ENCODE peak calls at places on chromosomes 1 and 21, in six cellular contexts. One of them, this sample, is unnamed.

GRCh38 chr1:227888404-227889046 is 59.2 kb downstream of the WNT9A start:
- DNase-seq in activated T-cell treated with anti-CD3 and anti-CD28 coated beads, Interleukin-2, amount 50 U/mL, for 72 hours: no peak
- DNase-seq in T-cell: no peak
- DNase-seq in AG10803: no peak
- DNase-seq in T-helper 17 cell: no peak
- DNase-seq in lower lobe of right lung: peak; percentile 51
- DNase-seq in this sample: no peak

GRCh38 chr21:29511076-29511475 is 212.4 kb downstream of the BACH1 start:
- DNase-seq in lower lobe of right lung: no peak
- DNase-seq in T-cell: no peak
- DNase-seq in activated T-cell treated with anti-CD3 and anti-CD28 coated beads, Interleukin-2, amount 50 U/mL, for 72 hours: no peak
- DNase-seq in AG10803: peak; percentile 67
- DNase-seq in T-helper 17 cell: no peak
- DNase-seq in this sample: peak; percentile 45

GRCh38 chr1:208219659-208220282 is 24.4 kb downstream of the PLXNA2 start:
- DNase-seq in T-cell: no peak
- DNase-seq in T-helper 17 cell: no peak
- DNase-seq in activated T-cell treated with anti-CD3 and anti-CD28 coated beads, Interleukin-2, amount 50 U/mL, for 72 hours: no peak
- DNase-seq in lower lobe of right lung: peak; percentile 71
- DNase-seq in AG10803: peak; percentile 75
- DNase-seq in this sample: no peak

GRCh38 chr1:245292571-245292970 is 137.8 kb downstream of the KIF26B start:
- DNase-seq in T-cell: no peak
- DNase-seq in AG10803: no peak
- DNase-seq in lower lobe of right lung: no peak
- DNase-seq in activated T-cell treated with anti-CD3 and anti-CD28 coated beads, Interleukin-2, amount 50 U/mL, for 72 hours: no peak
- DNase-seq in T-helper 17 cell: no peak
- DNase-seq in this sample: no peak

GRCh38 chr1:213564215-213564659 is 423.5 kb upstream of the PROX1 start:
- DNase-seq in T-cell: no peak
- DNase-seq in T-helper 17 cell: no peak
- DNase-seq in lower lobe of right lung: no peak
- DNase-seq in activated T-cell treated with anti-CD3 and anti-CD28 coated beads, Interleukin-2, amount 50 U/mL, for 72 hours: no peak
- DNase-seq in AG10803: no peak
- DNase-seq in this sample: no peak

GRCh38 chr1:20588634-20589225 is at the start of gene CDA:
- DNase-seq in AG10803: no peak
- DNase-seq in T-cell: no peak
- DNase-seq in lower lobe of right lung: peak; percentile 56
- DNase-seq in activated T-cell treated with anti-CD3 and anti-CD28 coated beads, Interleukin-2, amount 50 U/mL, for 72 hours: no peak
- DNase-seq in T-helper 17 cell: no peak
- DNase-seq in this sample: no peak

GRCh38 chr1:212498243-212498642 is 65.5 kb downstream of the NENF start:
- DNase-seq in AG10803: peak; percentile 38
- DNase-seq in activated T-cell treated with anti-CD3 and anti-CD28 coated beads, Interleukin-2, amount 50 U/mL, for 72 hours: no peak
- DNase-seq in T-cell: no peak
- DNase-seq in lower lobe of right lung: no peak
- DNase-seq in T-helper 17 cell: no peak
- DNase-seq in this sample: peak; percentile 70

GRCh38 chr1:54481201-54481884 is 66.7 kb upstream of the ACOT11 start:
- DNase-seq in activated T-cell treated with anti-CD3 and anti-CD28 coated beads, Interleukin-2, amount 50 U/mL, for 72 hours: no peak
- DNase-seq in T-helper 17 cell: no peak
- DNase-seq in lower lobe of right lung: no peak
- DNase-seq in AG10803: no peak
- DNase-seq in T-cell: no peak
- DNase-seq in this sample: no peak

GRCh38 chr21:41771625-41771945 is 4.7 kb upstream of the RIPK4 start:
- DNase-seq in T-cell: no peak
- DNase-seq in T-helper 17 cell: no peak
- DNase-seq in lower lobe of right lung: no peak
- DNase-seq in AG10803: no peak
- DNase-seq in activated T-cell treated with anti-CD3 and anti-CD28 coated beads, Interleukin-2, amount 50 U/mL, for 72 hours: no peak
- DNase-seq in this sample: no peak

GRCh38 chr1:23927097-23927496 is 13.9 kb upstream of the CNR2 start:
- DNase-seq in lower lobe of right lung: no peak
- DNase-seq in T-cell: no peak
- DNase-seq in T-helper 17 cell: no peak
- DNase-seq in activated T-cell treated with anti-CD3 and anti-CD28 coated beads, Interleukin-2, amount 50 U/mL, for 72 hours: no peak
- DNase-seq in AG10803: no peak
- DNase-seq in this sample: no peak

GRCh38 chr1:231393668-231394067 is 28.4 kb downstream of the EGLN1 start:
- DNase-seq in activated T-cell treated with anti-CD3 and anti-CD28 coated beads, Interleukin-2, amount 50 U/mL, for 72 hours: no peak
- DNase-seq in T-cell: no peak
- DNase-seq in AG10803: no peak
- DNase-seq in lower lobe of right lung: no peak
- DNase-seq in T-helper 17 cell: no peak
- DNase-seq in this sample: no peak

GRCh38 chr1:10776206-10776905 is 20.1 kb downstream of the CASZ1 start:
- DNase-seq in activated T-cell treated with anti-CD3 and anti-CD28 coated beads, Interleukin-2, amount 50 U/mL, for 72 hours: no peak
- DNase-seq in T-helper 17 cell: no peak
- DNase-seq in T-cell: no peak
- DNase-seq in AG10803: no peak
- DNase-seq in lower lobe of right lung: peak; percentile 30
- DNase-seq in this sample: no peak

GRCh38 chr1:147753084-147753483 is 7.3 kb downstream of the GJA5 start:
- DNase-seq in lower lobe of right lung: no peak
- DNase-seq in T-cell: no peak
- DNase-seq in T-helper 17 cell: no peak
- DNase-seq in AG10803: no peak
- DNase-seq in activated T-cell treated with anti-CD3 and anti-CD28 coated beads, Interleukin-2, amount 50 U/mL, for 72 hours: no peak
- DNase-seq in this sample: no peak

GRCh38 chr1:39917825-39918224 is 16.1 kb upstream of the MYCL start:
- DNase-seq in lower lobe of right lung: no peak
- DNase-seq in T-helper 17 cell: no peak
- DNase-seq in AG10803: peak; percentile 13
- DNase-seq in activated T-cell treated with anti-CD3 and anti-CD28 coated beads, Interleukin-2, amount 50 U/mL, for 72 hours: no peak
- DNase-seq in T-cell: no peak
- DNase-seq in this sample: no peak

GRCh38 chr1:167739752-167740151 is 18.0 kb downstream of the MPZL1 start:
- DNase-seq in lower lobe of right lung: no peak
- DNase-seq in activated T-cell treated with anti-CD3 and anti-CD28 coated beads, Interleukin-2, amount 50 U/mL, for 72 hours: no peak
- DNase-seq in AG10803: no peak
- DNase-seq in T-helper 17 cell: no peak
- DNase-seq in T-cell: no peak
- DNase-seq in this sample: no peak

GRCh38 chr1:8598060-8598724 is 219.2 kb downstream of the RERE start:
- DNase-seq in AG10803: peak; percentile 66
- DNase-seq in T-cell: no peak
- DNase-seq in lower lobe of right lung: no peak
- DNase-seq in T-helper 17 cell: no peak
- DNase-seq in activated T-cell treated with anti-CD3 and anti-CD28 coated beads, Interleukin-2, amount 50 U/mL, for 72 hours: no peak
- DNase-seq in this sample: peak; percentile 22

GRCh38 chr1:21764615-21765423 is 18.1 kb downstream of the USP48 start:
- DNase-seq in T-helper 17 cell: no peak
- DNase-seq in T-cell: no peak
- DNase-seq in AG10803: peak; percentile 98
- DNase-seq in lower lobe of right lung: no peak
- DNase-seq in activated T-cell treated with anti-CD3 and anti-CD28 coated beads, Interleukin-2, amount 50 U/mL, for 72 hours: peak; percentile 40
- DNase-seq in this sample: peak; percentile 92